ENCODE peak calls at places on chromosomes 11 and 22, in six cellular contexts. Z is CD8-positive, alpha-beta T cell; O is psoas muscle; B is kidney; P is ascending aorta; V is HL-60. U is an unnamed sample.

GRCh38 chr11:19110290-19110689 is 6.7 kb upstream of the ZDHHC13 start:
- DNase-seq in Z (no peak), O (peak; percentile 78), B (no peak), P (no peak), V (no peak), U (no peak)

GRCh38 chr22:25364736-25365241 is 145.3 kb downstream of the CRYBB2 start:
- DNase-seq in Z (no peak), O (no peak), B (peak; percentile 61), P (no peak), V (peak; percentile 32), U (peak; percentile 52)

GRCh38 chr22:30253205-30253852 is 6.8 kb upstream of the LIF start:
- DNase-seq in Z (no peak), O (peak; percentile 73), B (peak; percentile 95), P (no peak), V (no peak), U (peak; percentile 77)

GRCh38 chr11:128686745-128687177 is 7.1 kb upstream of the FLI1 start:
- DNase-seq in Z (peak; percentile 72), O (peak; percentile 73), B (peak; percentile 90), P (no peak), V (peak; percentile 38), U (peak; percentile 80)

GRCh38 chr22:44566911-44567310 is 68.9 kb upstream of the RTL6 start:
- DNase-seq in Z (no peak), O (peak; percentile 17), B (no peak), P (no peak), V (no peak), U (peak; percentile 56)

GRCh38 chr11:74731301-74732094 is at the start of gene CHRDL2:
- DNase-seq in Z (no peak), O (peak; percentile 57), B (no peak), P (no peak), V (no peak), U (peak; percentile 71)

GRCh38 chr11:38005597-38005996 is 1407.6 kb upstream of the RAG2 start:
- DNase-seq in Z (no peak), O (no peak), B (no peak), P (no peak), V (no peak), U (no peak)

GRCh38 chr11:129298990-129299389 is 76.7 kb upstream of the BARX2 start:
- DNase-seq in Z (no peak), O (no peak), B (no peak), P (no peak), V (no peak), U (no peak)

GRCh38 chr11:58503361-58503856 is 4.5 kb downstream of the OR5B21 start:
- DNase-seq in Z (no peak), O (no peak), B (no peak), P (no peak), V (no peak), U (no peak)

DNA sequence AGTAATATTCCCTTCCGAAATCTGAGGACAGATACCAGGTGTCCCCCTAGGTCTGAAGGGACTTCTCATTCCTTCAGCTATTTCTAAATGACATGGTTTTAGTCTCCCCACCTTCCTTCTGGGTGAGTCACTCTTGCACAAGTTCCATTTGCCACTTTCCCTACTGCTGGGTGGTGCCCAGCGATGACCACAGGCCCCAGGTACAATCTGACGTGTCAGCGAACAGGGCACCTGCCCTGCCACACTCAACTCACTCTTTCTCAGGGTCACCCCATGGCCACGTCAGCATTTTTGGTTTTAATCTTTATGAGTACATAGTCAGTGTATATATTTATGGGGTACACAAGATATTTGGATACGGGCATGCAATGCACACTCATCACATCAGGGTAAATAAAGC is 17.2 kb downstream of the POU2AF1 start:
- DNase-seq in Z (no peak), O (no peak), B (peak; percentile 57), P (no peak), V (no peak), U (no peak)
- H3K4me3 ChIP-seq in Z (no peak overlapping the region), O (no peak overlapping the region), B (no peak overlapping the region), P (no peak overlapping the region), V (no peak overlapping the region), U (no peak overlapping the region)

GRCh38 chr11:127340438-127340837 is 339.9 kb upstream of the KIRREL3 start:
- DNase-seq in Z (no peak), O (no peak), B (no peak), P (no peak), V (no peak), U (no peak)

GRCh38 chr11:127350476-127350875 is 349.9 kb upstream of the KIRREL3 start:
- DNase-seq in Z (no peak), O (no peak), B (no peak), P (no peak), V (no peak), U (no peak)

DNA sequence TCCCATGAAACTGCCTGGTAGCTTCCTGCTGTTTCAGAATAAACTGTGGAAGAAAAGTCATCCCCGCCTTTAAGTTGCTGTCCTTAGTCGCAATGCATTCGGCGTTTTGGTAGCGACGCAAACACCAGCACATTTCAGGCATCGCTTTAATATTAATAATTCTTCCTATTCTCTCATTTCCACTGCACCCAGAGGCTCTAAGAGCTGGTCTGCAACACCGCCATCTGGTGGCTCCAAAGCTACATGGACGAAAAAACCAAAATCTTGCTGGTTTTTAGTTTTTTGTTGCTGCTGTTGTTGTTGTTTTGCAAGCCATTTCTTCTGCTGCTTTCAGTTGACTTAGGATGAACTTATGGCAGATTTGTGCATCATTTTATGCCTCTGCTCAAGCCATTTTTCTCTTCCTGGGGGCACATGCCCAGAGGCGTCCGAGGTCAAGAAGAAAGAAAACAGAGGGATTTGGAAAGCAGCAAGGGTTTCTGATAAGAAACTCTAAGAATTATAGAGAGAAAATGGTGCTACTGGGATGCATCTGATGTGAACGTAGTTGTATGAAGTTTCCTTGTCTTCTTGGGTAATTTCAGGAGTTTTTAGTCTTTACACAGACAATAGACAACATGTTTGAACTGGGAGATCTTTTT is 345.4 kb upstream of the KIRREL3 start:
- DNase-seq in Z (no peak), O (no peak), B (no peak), P (no peak), V (no peak), U (no peak)
- H3K4me3 ChIP-seq in Z (no peak overlapping the region), O (no peak overlapping the region), B (no peak overlapping the region), P (no peak overlapping the region), V (no peak overlapping the region), U (no peak overlapping the region)

GRCh38 chr11:114315749-114316368 is 19.7 kb downstream of the NNMT start:
- DNase-seq in Z (no peak), O (no peak), B (no peak), P (no peak), V (no peak), U (no peak)
- H3K4me3 ChIP-seq in Z (peak overlapping the region; percentile 25), O (no peak overlapping the region), B (no peak overlapping the region), P (no peak overlapping the region), V (no peak overlapping the region), U (no peak overlapping the region)

DNA sequence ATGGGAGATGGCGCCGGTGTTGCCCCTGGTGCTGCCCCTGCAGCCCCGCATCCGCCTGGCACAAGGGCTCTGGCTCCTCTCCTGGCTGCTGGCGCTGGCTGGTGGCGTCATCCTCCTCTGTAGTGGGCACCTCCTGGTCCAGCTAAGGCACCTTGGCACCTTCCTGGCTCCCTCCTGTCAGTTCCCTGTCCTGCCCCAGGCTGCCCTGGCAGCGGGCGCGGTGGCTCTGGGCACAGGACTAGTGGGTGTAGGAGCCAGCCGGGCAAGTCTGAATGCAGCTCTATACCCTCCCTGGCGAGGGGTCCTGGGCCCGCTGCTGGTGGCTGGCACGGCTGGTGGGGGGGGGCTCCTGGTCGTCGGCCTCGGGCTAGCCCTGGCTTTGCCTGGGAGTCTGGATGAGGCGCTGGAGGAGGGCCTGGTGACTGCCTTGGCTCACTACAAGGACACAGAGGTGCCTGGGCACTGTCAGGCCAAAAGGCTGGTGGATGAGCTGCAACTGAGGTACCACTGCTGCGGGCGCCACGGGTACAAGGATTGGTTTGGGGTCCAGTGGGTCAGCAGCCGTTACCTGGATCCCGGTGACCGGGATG is 313 bp downstream of the ROM1 start:
- DNase-seq in Z (no peak), O (no peak), B (no peak), P (no peak), V (no peak), U (no peak)
- H3K4me3 ChIP-seq in Z (no peak overlapping the region), O (peak overlapping the region; percentile 82), B (peak overlapping the region; percentile 35), P (peak overlapping the region; percentile 82), V (no peak overlapping the region), U (peak overlapping the region; percentile 84)